ENCODE peak calls at places on chromosomes 13 and 19, in four cellular contexts. I is RWPE1, Z is esophagus squamous epithelium, J is cardiac muscle cell. T is an unnamed sample.

GRCh38 chr19:15790096-15790495 is 2.6 kb downstream of the OR10H5 start:
- DNase-seq in I (no peak), Z (no peak), J (no peak), T (no peak)

GRCh38 chr13:42539670-42540069 is 34.3 kb upstream of the TNFSF11 start:
- DNase-seq in I (peak; percentile 67), Z (no peak), J (peak; percentile 43), T (no peak)

GRCh38 chr13:113066142-113066455 is 39.5 kb upstream of the F7 start:
- DNase-seq in I (no peak), Z (no peak), J (no peak), T (no peak)

GRCh38 chr13:45847554-45848224 is 3.9 kb downstream of the SIAH3 start:
- DNase-seq in I (no peak), Z (no peak), J (peak; percentile 40), T (no peak)

GRCh38 chr19:39199025-39199424 is 2.3 kb downstream of the NCCRP1 start:
- DNase-seq in I (no peak), Z (no peak), J (peak; percentile 81), T (no peak)

GRCh38 chr13:48486362-48486761 is 46.5 kb downstream of the RCBTB2 start:
- DNase-seq in I (no peak), Z (no peak), J (no peak), T (no peak)

GRCh38 chr19:7848779-7849457 is 18.9 kb downstream of the EVI5L start:
- DNase-seq in I (no peak), Z (no peak), J (no peak), T (no peak)

GRCh38 chr13:51955281-51955771 is 55.9 kb downstream of the ATP7B start:
- DNase-seq in I (no peak), Z (no peak), J (no peak), T (no peak)

GRCh38 chr19:47713046-47714021 is at the start of gene EHD2:
- DNase-seq in I (peak; percentile 76), Z (no peak), J (peak; percentile 86), T (no peak)

GRCh38 chr13:45707701-45708100 is 5.6 kb downstream of the CBY2 start:
- DNase-seq in I (no peak), Z (no peak), J (no peak), T (no peak)

GRCh38 chr13:48892311-48892710 is 83.4 kb upstream of the FNDC3A start:
- DNase-seq in I (peak; percentile 89), Z (no peak), J (peak; percentile 73), T (no peak)

GRCh38 chr13:113536461-113537110 is 46.1 kb upstream of the DCUN1D2 start:
- DNase-seq in I (no peak), Z (no peak), J (no peak), T (no peak)

GRCh38 chr13:98539655-98540054 is 37.3 kb downstream of the STK24 start:
- DNase-seq in I (no peak), Z (no peak), J (no peak), T (no peak)

GRCh38 chr13:21518617-21519144 is 59.6 kb upstream of the ZDHHC20 start:
- DNase-seq in I (no peak), Z (no peak), J (no peak), T (no peak)

GRCh38 chr19:10390652-10391286 is 10.4 kb upstream of the TYK2 start:
- DNase-seq in I (peak; percentile 72), Z (no peak), J (peak; percentile 81), T (no peak)

GRCh38 chr13:96903085-96903484 is 91.2 kb downstream of the OXGR1 start:
- DNase-seq in I (no peak), Z (no peak), J (no peak), T (no peak)

GRCh38 chr13:95229855-95230254 is 71.4 kb downstream of the ABCC4 start:
- DNase-seq in I (no peak), Z (no peak), J (no peak), T (no peak)

GRCh38 chr13:95226051-95226450 is 75.2 kb downstream of the ABCC4 start:
- DNase-seq in I (no peak), Z (no peak), J (no peak), T (no peak)

GRCh38 chr13:95226476-95226875 is 74.8 kb downstream of the ABCC4 start:
- DNase-seq in I (no peak), Z (no peak), J (no peak), T (no peak)

GRCh38 chr13:95228130-95228529 is 73.1 kb downstream of the ABCC4 start:
- DNase-seq in I (no peak), Z (no peak), J (no peak), T (no peak)

GRCh38 chr13:95226932-95227718 is 74.1 kb downstream of the ABCC4 start:
- DNase-seq in I (no peak), Z (no peak), J (no peak), T (no peak)
- H3K27ac ChIP-seq in I (no peak overlapping the region), Z (peak overlapping the region; percentile 24), J (no peak overlapping the region), T (no peak overlapping the region)

GRCh38 chr13:85366759-85367417 is 432.3 kb downstream of the SLITRK6 start:
- DNase-seq in I (no peak), Z (no peak), J (peak; percentile 16), T (no peak)
- H3K27ac ChIP-seq in I (no peak overlapping the region), Z (no peak overlapping the region), J (no peak overlapping the region), T (no peak overlapping the region)

GRCh38 chr19:49807888-49808675 is 5.0 kb downstream of the FUZ start:
- DNase-seq in I (no peak), Z (no peak), J (no peak), T (no peak)
- H3K27ac ChIP-seq in I (peak overlapping the region; percentile 84), Z (peak overlapping the region; percentile 88), J (peak overlapping the region; percentile 7), T (peak overlapping the region; percentile 69)

GRCh38 chr19:53652476-53652875 is 20.7 kb downstream of the DPRX start:
- DNase-seq in I (no peak), Z (no peak), J (no peak), T (no peak)
- H3K27ac ChIP-seq in I (no peak overlapping the region), Z (no peak overlapping the region), J (no peak overlapping the region), T (no peak overlapping the region)

GRCh38 chr19:40690699-40691420 is 409 bp upstream of the NUMBL start:
- DNase-seq in I (peak; percentile 97), Z (peak; percentile 76), J (peak; percentile 96), T (peak; percentile 89)

GRCh38 chr19:40693150-40693788 is 2.8 kb upstream of the NUMBL start:
- DNase-seq in I (no peak), Z (no peak), J (no peak), T (no peak)

GRCh38 chr19:40690050-40690698 is at the start of gene NUMBL:
- DNase-seq in I (no peak), Z (no peak), J (no peak), T (no peak)

GRCh38 chr19:40692212-40692551 is 1.7 kb upstream of the NUMBL start:
- DNase-seq in I (no peak), Z (no peak), J (no peak), T (no peak)

GRCh38 chr19:40691421-40692211 is 1.2 kb upstream of the NUMBL start:
- DNase-seq in I (no peak), Z (no peak), J (no peak), T (no peak)
- H3K27ac ChIP-seq in I (peak overlapping the region; percentile 94), Z (peak overlapping the region; percentile 94), J (no peak overlapping the region), T (peak overlapping the region; percentile 97)

DNA sequence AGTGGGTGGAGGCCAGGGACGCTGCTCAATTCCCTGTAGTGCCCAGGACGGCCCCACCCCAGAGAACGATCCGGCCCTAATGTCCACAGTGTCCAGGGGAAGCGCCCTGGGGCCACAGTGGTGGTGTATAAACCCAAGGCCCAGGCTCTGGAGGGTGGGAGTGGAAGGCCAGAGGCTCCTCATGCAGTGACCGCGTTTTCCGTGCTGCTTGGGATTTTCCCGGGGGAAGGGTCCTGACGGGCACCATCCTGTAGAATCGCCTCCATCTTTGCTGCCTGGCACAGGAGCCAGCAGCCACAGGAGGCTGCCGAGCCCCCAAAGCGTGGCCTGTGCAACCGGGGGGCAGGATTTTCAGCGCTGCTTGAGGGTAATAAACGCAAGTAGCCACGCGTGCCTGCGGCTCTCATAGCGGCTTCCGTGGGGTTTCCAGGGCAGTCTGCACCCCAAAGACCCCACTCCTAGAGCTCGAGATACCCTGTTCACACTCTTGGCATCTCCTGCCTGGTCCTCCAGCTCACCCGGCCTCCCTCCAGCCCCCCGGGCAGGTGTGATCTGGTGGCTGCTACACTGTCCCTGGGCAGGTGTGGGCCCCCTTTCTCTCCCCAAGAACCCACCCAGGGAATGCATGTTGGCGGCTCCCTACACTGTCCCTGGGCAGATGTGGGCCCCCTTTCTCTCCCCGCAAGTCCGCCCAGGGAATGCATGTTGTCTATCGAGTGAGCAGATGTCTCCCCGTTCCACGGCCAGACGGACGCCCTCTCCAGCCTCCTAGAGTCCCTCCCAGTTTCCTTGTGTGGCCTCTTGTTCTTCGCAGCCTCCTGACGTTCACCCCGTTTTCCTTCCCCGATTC is 2.2 kb downstream of the NCLN start:
- DNase-seq in I (no peak), Z (no peak), J (no peak), T (no peak)
- H3K27ac ChIP-seq in I (peak overlapping the region; percentile 87), Z (no peak overlapping the region), J (no peak overlapping the region), T (no peak overlapping the region)

T was measured in thoracic aorta.